ENCODE peak calls at places on chromosomes 12 and 14, in six cellular contexts. N is heart right ventricle, B is transverse colon, M is fibroblast of lung, K is ascending aorta, P is WERI-Rb-1. I is an unnamed sample.

GRCh38 chr12:89235189-89235993 is 116.9 kb downstream of the DUSP6 start:
- DNase-seq in N (no peak), B (no peak), M (no peak), K (no peak), P (no peak), I (no peak)

GRCh38 chr12:18206198-18206597 is 55.1 kb upstream of the PIK3C2G start:
- DNase-seq in N (no peak), B (no peak), M (no peak), K (no peak), P (no peak), I (no peak)

GRCh38 chr12:43292699-43293098 is 259.3 kb downstream of the ADAMTS20 start:
- DNase-seq in N (no peak), B (no peak), M (peak), K (no peak), P (no peak), I (no peak)

GRCh38 chr14:33307691-33308369 is 369.2 kb downstream of the NPAS3 start:
- DNase-seq in N (peak), B (no peak), M (peak), K (no peak), P (no peak), I (no peak)

GRCh38 chr12:53695148-53696138 is 19.6 kb upstream of the ATP5MC2 start:
- DNase-seq in N (no peak), B (peak), M (peak), K (no peak), P (peak), I (no peak)

GRCh38 chr12:40749863-40750262 is 57.6 kb downstream of the CNTN1 start:
- DNase-seq in N (no peak), B (no peak), M (no peak), K (no peak), P (no peak), I (no peak)

GRCh38 chr12:58927112-58927511 is 6.8 kb upstream of the LRIG3 start:
- DNase-seq in N (no peak), B (no peak), M (no peak), K (no peak), P (no peak), I (no peak)

GRCh38 chr12:19648173-19648572 is 208.9 kb downstream of the AEBP2 start:
- DNase-seq in N (no peak), B (no peak), M (peak), K (no peak), P (no peak), I (no peak)

GRCh38 chr12:32949815-32950214 is 53.2 kb upstream of the PKP2 start:
- DNase-seq in N (no peak), B (no peak), M (no peak), K (no peak), P (no peak), I (no peak)

GRCh38 chr14:89589400-89590128 is 172.5 kb upstream of the FOXN3 start:
- DNase-seq in N (no peak), B (no peak), M (no peak), K (no peak), P (no peak), I (no peak)

GRCh38 chr14:69481815-69482568 is 2.5 kb upstream of the PLEKHD1 start:
- DNase-seq in N (no peak), B (no peak), M (no peak), K (no peak), P (no peak), I (no peak)

GRCh38 chr12:62751844-62752155 is 183.2 kb downstream of the PPM1H start:
- DNase-seq in N (no peak), B (no peak), M (no peak), K (no peak), P (no peak), I (no peak)

GRCh38 chr12:84924956-84925355 is 12.4 kb upstream of the SLC6A15 start:
- DNase-seq in N (no peak), B (no peak), M (peak), K (no peak), P (no peak), I (no peak)

GRCh38 chr12:31970199-31970598 is 11.0 kb downstream of the RESF1 start:
- DNase-seq in N (no peak), B (no peak), M (no peak), K (no peak), P (no peak), I (no peak)

GRCh38 chr12:19643635-19644034 is 204.3 kb downstream of the AEBP2 start:
- DNase-seq in N (no peak), B (no peak), M (peak), K (no peak), P (peak), I (no peak)

GRCh38 chr14:70188608-70189540 is at the start of gene SLC8A3:
- DNase-seq in N (no peak), B (no peak), M (peak), K (no peak), P (peak), I (no peak)

GRCh38 chr14:49946320-49947141 is 53.6 kb downstream of the ARF6 start:
- DNase-seq in N (peak), B (peak), M (peak), K (no peak), P (no peak), I (no peak)

GRCh38 chr14:58258156-58258555 is 13.5 kb downstream of the PSMA3 start:
- DNase-seq in N (no peak), B (no peak), M (no peak), K (no peak), P (no peak), I (no peak)

GRCh38 chr14:30558675-30559555 is at the start of gene G2E3:
- DNase-seq in N (peak), B (peak), M (peak), K (peak), P (peak), I (peak)

GRCh38 chr12:131129839-131130238 is 176.1 kb downstream of the ADGRD1 start:
- DNase-seq in N (no peak), B (no peak), M (no peak), K (peak), P (peak), I (no peak)

GRCh38 chr14:102951799-102952198 is 29.3 kb downstream of the AMN start:
- DNase-seq in N (no peak), B (no peak), M (no peak), K (no peak), P (no peak), I (no peak)

GRCh38 chr14:105474478-105475268 is at the start of gene CRIP2:
- DNase-seq in N (peak), B (no peak), M (no peak), K (no peak), P (peak), I (no peak)

GRCh38 chr12:107388263-107388662 is 294.9 kb upstream of the CRY1 start:
- DNase-seq in N (no peak), B (no peak), M (no peak), K (no peak), P (no peak), I (no peak)

GRCh38 chr14:44162197-44162596 is 344.9 kb downstream of the FSCB start:
- DNase-seq in N (no peak), B (peak), M (no peak), K (no peak), P (no peak), I (no peak)

GRCh38 chr14:23362200-23362599 is 2.8 kb downstream of the EFS start:
- DNase-seq in N (no peak), B (no peak), M (peak), K (peak), P (no peak), I (no peak)

GRCh38 chr14:28468191-28469151 is 298.1 kb upstream of the FOXG1 start:
- DNase-seq in N (no peak), B (no peak), M (no peak), K (no peak), P (no peak), I (no peak)

GRCh38 chr12:74539261-74539660 is 1.6 kb downstream of the ATXN7L3B start:
- DNase-seq in N (no peak), B (no peak), M (no peak), K (no peak), P (no peak), I (no peak)

GRCh38 chr12:50933459-50934124 is 18.8 kb upstream of the HIGD1C start:
- DNase-seq in N (no peak), B (no peak), M (peak), K (no peak), P (no peak), I (no peak)

GRCh38 chr12:18797604-18798003 is 59.7 kb downstream of the CAPZA3 start:
- DNase-seq in N (no peak), B (no peak), M (no peak), K (no peak), P (no peak), I (no peak)

GRCh38 chr12:64608901-64609542 is 1.3 kb upstream of the RASSF3 start:
- DNase-seq in N (peak), B (peak), M (peak), K (no peak), P (no peak), I (peak)

GRCh38 chr12:121711925-121712461 is 559 bp upstream of the TMEM120B start:
- DNase-seq in N (peak), B (peak), M (peak), K (peak), P (peak), I (peak)

GRCh38 chr12:121509339-121509738 is 71.5 kb downstream of the KDM2B start:
- DNase-seq in N (no peak), B (no peak), M (no peak), K (no peak), P (no peak), I (no peak)

GRCh38 chr12:53479314-53479713 is 19.9 kb downstream of the MAP3K12 start:
- DNase-seq in N (no peak), B (no peak), M (no peak), K (no peak), P (no peak), I (no peak)

GRCh38 chr12:93682846-93683261 is 5.7 kb downstream of the CRADD start:
- DNase-seq in N (peak), B (no peak), M (no peak), K (no peak), P (peak), I (no peak)

GRCh38 chr14:104294983-104295680 is 156.7 kb downstream of the KIF26A start:
- DNase-seq in N (no peak), B (peak), M (no peak), K (no peak), P (peak), I (no peak)

GRCh38 chr14:104296388-104297312 is 158.3 kb downstream of the KIF26A start:
- DNase-seq in N (no peak), B (peak), M (no peak), K (no peak), P (peak), I (no peak)

GRCh38 chr14:104294628-104294982 is 156.2 kb downstream of the KIF26A start:
- DNase-seq in N (no peak), B (peak), M (no peak), K (no peak), P (peak), I (no peak)

GRCh38 chr14:104297313-104297704 is 158.9 kb downstream of the KIF26A start:
- DNase-seq in N (no peak), B (no peak), M (no peak), K (no peak), P (no peak), I (no peak)

DNA sequence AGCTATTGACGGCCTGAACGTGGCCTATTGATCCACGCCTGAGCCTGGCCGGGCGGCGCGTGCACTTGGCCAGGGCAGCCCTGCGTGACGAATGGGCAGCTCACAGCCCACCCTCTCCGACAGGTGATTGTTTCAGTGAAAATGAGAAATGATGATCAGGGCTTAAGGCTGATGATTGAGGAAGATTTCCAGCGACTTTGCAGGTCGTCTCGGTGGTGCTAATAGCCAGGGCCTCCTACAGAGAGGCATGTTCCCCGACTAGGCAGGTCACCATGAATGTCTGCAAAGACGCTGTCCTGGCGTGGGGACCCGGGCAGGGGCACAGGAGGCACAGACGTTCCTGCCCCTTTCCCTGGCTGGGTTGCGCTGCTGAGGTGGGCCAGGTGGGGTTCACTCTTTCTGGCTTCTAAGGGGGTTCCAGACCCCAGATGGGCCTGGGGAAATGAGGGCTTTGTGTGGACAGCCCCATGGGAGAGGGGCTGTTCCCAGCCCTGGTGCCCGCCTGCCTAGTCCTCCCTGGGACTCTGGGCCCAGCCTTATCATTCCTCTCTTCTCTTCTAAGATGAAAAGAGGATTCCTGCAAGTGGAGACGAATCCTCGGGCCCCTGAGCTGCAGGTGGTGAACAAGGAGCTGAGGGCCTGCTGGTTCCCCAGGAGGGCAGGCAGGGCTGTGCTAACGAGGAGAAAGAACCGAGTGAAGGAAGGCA is 157.4 kb downstream of the KIF26A start:
- DNase-seq in N (no peak), B (no peak), M (no peak), K (no peak), P (peak), I (no peak)
- H3K4me3 ChIP-seq in N (no peak), B (no peak), M (no peak), K (no peak), P (no peak), I (no peak)

DNA sequence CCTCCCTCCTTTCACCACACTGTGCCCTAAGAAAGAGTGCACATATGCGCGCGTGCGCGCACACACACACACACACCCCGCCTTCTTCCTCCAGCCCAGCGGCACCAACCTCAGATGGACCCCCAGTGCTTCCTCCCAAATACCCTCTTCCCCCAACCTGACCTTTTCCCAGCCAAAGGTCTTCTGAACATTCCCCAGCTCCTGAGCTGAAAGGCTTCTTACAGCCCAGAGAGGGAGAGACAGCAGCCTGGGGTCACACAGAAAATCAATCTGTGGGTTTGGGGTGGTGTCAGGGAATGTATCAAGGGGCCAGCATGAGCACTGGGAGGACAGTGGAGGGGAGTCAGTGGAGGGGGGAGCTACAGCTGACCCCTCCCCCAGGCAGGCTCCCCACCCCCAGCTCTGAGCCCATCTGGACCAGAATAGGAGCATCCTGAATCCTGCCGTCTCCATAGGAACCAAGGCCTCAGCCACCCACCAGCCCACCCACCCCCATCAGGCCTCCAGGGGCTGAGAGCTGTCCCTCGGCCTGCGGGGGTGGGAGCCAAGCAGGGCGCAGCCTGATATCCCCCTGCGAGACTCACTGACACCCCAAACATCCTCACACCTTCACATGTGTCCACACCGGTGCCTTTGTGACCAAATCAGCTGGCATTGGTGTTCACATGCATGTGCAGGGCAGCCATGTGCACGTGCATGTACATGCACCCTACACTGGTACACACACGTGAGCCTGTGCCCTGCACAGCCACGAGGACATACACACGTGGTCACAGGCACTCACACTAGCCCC is 5.7 kb downstream of the RASAL1 start:
- DNase-seq in N (no peak), B (no peak), M (no peak), K (no peak), P (no peak), I (no peak)
- H3K27ac ChIP-seq in N (no peak), B (no peak), M (no peak), K (no peak), P (no peak), I (no peak)

GRCh38 chr14:55414551-55414950 is 2.9 kb upstream of the ATG14 start:
- DNase-seq in N (no peak), B (no peak), M (no peak), K (no peak), P (no peak), I (no peak)

GRCh38 chr14:55418411-55418810 is 6.8 kb upstream of the ATG14 start:
- DNase-seq in N (no peak), B (no peak), M (no peak), K (no peak), P (no peak), I (no peak)

GRCh38 chr14:55417955-55418354 is 6.3 kb upstream of the ATG14 start:
- DNase-seq in N (peak), B (no peak), M (no peak), K (no peak), P (no peak), I (no peak)

GRCh38 chr14:55419663-55420062 is 8.0 kb upstream of the ATG14 start:
- DNase-seq in N (no peak), B (no peak), M (no peak), K (no peak), P (no peak), I (no peak)

GRCh38 chr14:55416866-55417265 is 5.2 kb upstream of the ATG14 start:
- DNase-seq in N (no peak), B (peak), M (no peak), K (no peak), P (peak), I (no peak)
- TF ChIP-seq CTCF in N (no peak), B (peak), M (peak), K (no peak), P (peak), I (peak)

GRCh38 chr12:130104596-130105253 is 57.5 kb upstream of the FZD10 start:
- DNase-seq in N (no peak), B (no peak), M (no peak), K (no peak), P (peak), I (no peak)
- H3K4me3 ChIP-seq in N (no peak), B (no peak), M (no peak), K (no peak), P (peak), I (no peak)

GRCh38 chr14:35988972-35989690 is 163.0 kb downstream of the BRMS1L start:
- DNase-seq in N (no peak), B (no peak), M (no peak), K (no peak), P (no peak), I (no peak)
- H3K27ac ChIP-seq in N (no peak), B (no peak), M (no peak), K (no peak), P (no peak), I (no peak)

GRCh38 chr12:98954506-98954905 is 309.4 kb downstream of the APAF1 start:
- DNase-seq in N (no peak), B (no peak), M (no peak), K (no peak), P (no peak), I (no peak)

GRCh38 chr12:98951401-98951800 is 306.3 kb downstream of the APAF1 start:
- DNase-seq in N (no peak), B (no peak), M (no peak), K (no peak), P (no peak), I (no peak)

DNA sequence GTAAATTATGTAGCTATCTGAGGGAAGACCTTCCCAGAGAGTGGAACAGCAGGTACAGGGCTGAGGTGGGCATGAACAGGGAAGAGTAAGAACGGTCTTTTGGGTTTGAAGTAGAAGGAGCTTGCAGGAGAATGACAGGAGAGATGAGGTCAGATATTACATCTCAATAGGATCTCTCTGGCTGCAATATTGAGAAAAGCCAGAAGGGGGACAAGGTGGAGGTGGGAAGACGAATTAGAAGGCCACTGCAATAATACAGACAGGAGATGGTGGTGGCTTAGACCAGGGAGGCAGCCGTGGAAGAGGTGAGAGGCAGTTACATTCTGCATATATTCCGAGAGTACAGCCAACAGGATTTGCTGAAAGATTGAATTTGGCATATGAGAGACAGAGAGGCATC is 310.2 kb downstream of the APAF1 start:
- DNase-seq in N (no peak), B (no peak), M (no peak), K (no peak), P (peak), I (no peak)
- TF ChIP-seq CTCF in N (no peak), B (no peak), M (peak), K (no peak), P (peak), I (no peak)

GRCh38 chr12:6961278-6961694 is 9.2 kb downstream of the PHB2 start:
- DNase-seq in N (peak), B (peak), M (no peak), K (peak), P (no peak), I (peak)
- H3K4me3 ChIP-seq in N (no peak), B (peak), M (no peak), K (no peak), P (peak), I (peak)